ENCODE peak calls at places on chromosomes 12 and 14, in nine cellular contexts. C, U, P, G, O, X, F, R and A are unnamed samples.
A peak's percentile ranks its signal among the peaks of the same experiment; 100 is the strongest.

GRCh38 chr12:75863475-75863874 is 168.1 kb downstream of the PHLDA1 start:
- DNase-seq in C (no peak), U (no peak), P (no peak), G (no peak), O (no peak), X (peak; percentile 27), F (no peak), R (no peak), A (no peak)

GRCh38 chr14:101716956-101717662 is 44.4 kb upstream of the PPP2R5C start:
- DNase-seq in C (no peak), U (peak; percentile 75), P (no peak), G (no peak), O (no peak), X (peak; percentile 36), F (no peak), R (peak; percentile 48), A (no peak)

GRCh38 chr12:118126119-118126757 is 9.7 kb upstream of the PEBP1 start:
- DNase-seq in C (no peak), U (no peak), P (no peak), G (no peak), O (no peak), X (no peak), F (no peak), R (no peak), A (no peak)

GRCh38 chr14:90383731-90384542 is 12.9 kb upstream of the CALM1 start:
- DNase-seq in C (peak; percentile 40), U (no peak), P (peak; percentile 45), G (no peak), O (no peak), X (peak; percentile 74), F (peak; percentile 38), R (peak; percentile 71), A (no peak)

GRCh38 chr12:67208326-67209067 is 60.7 kb upstream of the CAND1 start:
- DNase-seq in C (no peak), U (no peak), P (no peak), G (no peak), O (no peak), X (no peak), F (no peak), R (no peak), A (no peak)

GRCh38 chr14:94940263-94940993 is 170.5 kb upstream of the GSC start:
- DNase-seq in C (no peak), U (no peak), P (no peak), G (no peak), O (no peak), X (no peak), F (no peak), R (no peak), A (no peak)

GRCh38 chr14:93643127-93643526 is 145.2 kb downstream of the PRIMA1 start:
- DNase-seq in C (no peak), U (no peak), P (no peak), G (no peak), O (no peak), X (no peak), F (no peak), R (no peak), A (no peak)

GRCh38 chr12:11836282-11836963 is 186.9 kb downstream of the ETV6 start:
- DNase-seq in C (no peak), U (no peak), P (no peak), G (no peak), O (no peak), X (no peak), F (peak; percentile 81), R (no peak), A (no peak)

GRCh38 chr12:76644950-76645349 is 85.4 kb upstream of the OSBPL8 start:
- DNase-seq in C (no peak), U (no peak), P (no peak), G (no peak), O (no peak), X (no peak), F (no peak), R (no peak), A (no peak)

GRCh38 chr12:24853588-24853987 is 95.3 kb downstream of the BCAT1 start:
- DNase-seq in C (no peak), U (no peak), P (no peak), G (no peak), O (no peak), X (peak; percentile 81), F (no peak), R (peak; percentile 62), A (no peak)

GRCh38 chr12:4108803-4109345 is 164.7 kb upstream of the CCND2 start:
- DNase-seq in C (no peak), U (no peak), P (no peak), G (no peak), O (no peak), X (peak; percentile 7), F (no peak), R (no peak), A (no peak)

GRCh38 chr12:63917864-63918742 is 73.6 kb downstream of the SRGAP1 start:
- DNase-seq in C (peak; percentile 63), U (no peak), P (no peak), G (peak; percentile 46), O (peak; percentile 95), X (peak; percentile 96), F (no peak), R (peak; percentile 98), A (peak; percentile 96)

GRCh38 chr14:72540836-72541235 is 353.1 kb downstream of the DPF3 start:
- DNase-seq in C (no peak), U (no peak), P (no peak), G (no peak), O (no peak), X (no peak), F (no peak), R (no peak), A (no peak)

GRCh38 chr12:71688961-71689570 is 3.2 kb downstream of the TMEM19 start:
- DNase-seq in C (no peak), U (no peak), P (no peak), G (no peak), O (no peak), X (no peak), F (no peak), R (no peak), A (no peak)

GRCh38 chr12:21666722-21667121 is 9.1 kb upstream of the LDHB start:
- DNase-seq in C (peak; percentile 22), U (no peak), P (no peak), G (no peak), O (no peak), X (no peak), F (no peak), R (no peak), A (no peak)